ENCODE peak calls at places on chromosome 10, in eight cellular contexts. B, V, U, N, J, Y, C and Z are unnamed samples.

GRCh38 chr10:100148353-100149211 is 37.2 kb downstream of the ERLIN1 start:
- DNase-seq in B (no peak), V (no peak), U (peak), N (no peak), J (no peak), Y (no peak), C (peak), Z (no peak)

GRCh38 chr10:24849537-24850299 is 102.7 kb downstream of the PRTFDC1 start:
- DNase-seq in B (no peak), V (peak), U (no peak), N (no peak), J (no peak), Y (no peak), C (no peak), Z (no peak)

GRCh38 chr10:7184660-7185366 is 226.0 kb downstream of the SFMBT2 start:
- DNase-seq in B (no peak), V (no peak), U (no peak), N (no peak), J (no peak), Y (no peak), C (peak), Z (no peak)

GRCh38 chr10:75021851-75022250 is 89.6 kb upstream of the SAMD8 start:
- DNase-seq in B (no peak), V (no peak), U (no peak), N (no peak), J (no peak), Y (no peak), C (no peak), Z (no peak)

GRCh38 chr10:81018898-81019890 is 481.5 kb downstream of the SH2D4B start:
- DNase-seq in B (no peak), V (peak), U (peak), N (peak), J (no peak), Y (no peak), C (peak), Z (no peak)

GRCh38 chr10:120121768-120122167 is 229.2 kb downstream of the SEC23IP start:
- DNase-seq in B (no peak), V (no peak), U (no peak), N (no peak), J (no peak), Y (no peak), C (no peak), Z (no peak)

GRCh38 chr10:18279202-18279601 is 139.0 kb downstream of the CACNB2 start:
- DNase-seq in B (no peak), V (no peak), U (no peak), N (no peak), J (no peak), Y (no peak), C (no peak), Z (no peak)

GRCh38 chr10:52615756-52616419 is 156.7 kb downstream of the MBL2 start:
- DNase-seq in B (no peak), V (no peak), U (no peak), N (no peak), J (no peak), Y (no peak), C (no peak), Z (no peak)

GRCh38 chr10:66365686-66366085 is 560.1 kb upstream of the LRRTM3 start:
- DNase-seq in B (no peak), V (peak), U (no peak), N (no peak), J (no peak), Y (no peak), C (no peak), Z (no peak)

GRCh38 chr10:36608251-36608650 is 517.1 kb upstream of the ANKRD30A start:
- DNase-seq in B (peak), V (peak), U (no peak), N (no peak), J (no peak), Y (no peak), C (no peak), Z (no peak)

GRCh38 chr10:98367626-98368451 is 47.1 kb downstream of the PYROXD2 start:
- DNase-seq in B (no peak), V (no peak), U (no peak), N (no peak), J (no peak), Y (no peak), C (no peak), Z (no peak)

GRCh38 chr10:24208661-24209420 is at the start of gene KIAA1217:
- DNase-seq in B (no peak), V (no peak), U (no peak), N (peak), J (peak), Y (no peak), C (no peak), Z (peak)

GRCh38 chr10:129744134-129744895 is 219.8 kb downstream of the EBF3 start:
- DNase-seq in B (no peak), V (no peak), U (no peak), N (peak), J (peak), Y (no peak), C (no peak), Z (no peak)

GRCh38 chr10:93995598-93996271 is 2.0 kb downstream of the PLCE1 start:
- DNase-seq in B (no peak), V (peak), U (no peak), N (no peak), J (no peak), Y (no peak), C (no peak), Z (no peak)

GRCh38 chr10:115624448-115624847 is 531.3 kb downstream of the ATRNL1 start:
- DNase-seq in B (no peak), V (no peak), U (no peak), N (no peak), J (no peak), Y (no peak), C (no peak), Z (no peak)

GRCh38 chr10:93746844-93747284 is 10.9 kb upstream of the LGI1 start:
- DNase-seq in B (peak), V (peak), U (peak), N (no peak), J (no peak), Y (no peak), C (no peak), Z (no peak)

GRCh38 chr10:47330804-47331203 is 8.6 kb downstream of the GDF2 start:
- DNase-seq in B (no peak), V (no peak), U (no peak), N (peak), J (peak), Y (no peak), C (no peak), Z (no peak)

GRCh38 chr10:7121154-7121797 is 289.6 kb downstream of the SFMBT2 start:
- DNase-seq in B (no peak), V (peak), U (peak), N (no peak), J (peak), Y (no peak), C (peak), Z (peak)

GRCh38 chr10:33822774-33823173 is 488.3 kb upstream of the NRP1 start:
- DNase-seq in B (no peak), V (no peak), U (no peak), N (no peak), J (no peak), Y (no peak), C (no peak), Z (no peak)

GRCh38 chr10:102604379-102604960 is 39.8 kb upstream of the TRIM8 start:
- DNase-seq in B (no peak), V (peak), U (no peak), N (no peak), J (no peak), Y (no peak), C (no peak), Z (no peak)

GRCh38 chr10:8073696-8074416 is 19.4 kb downstream of the GATA3 start:
- DNase-seq in B (no peak), V (no peak), U (no peak), N (no peak), J (no peak), Y (no peak), C (no peak), Z (no peak)

GRCh38 chr10:93954726-93955363 is 38.9 kb upstream of the PLCE1 start:
- DNase-seq in B (no peak), V (no peak), U (no peak), N (no peak), J (no peak), Y (no peak), C (no peak), Z (no peak)

GRCh38 chr10:35912615-35913170 is 270.6 kb upstream of the FZD8 start:
- DNase-seq in B (no peak), V (no peak), U (no peak), N (no peak), J (no peak), Y (no peak), C (no peak), Z (no peak)

GRCh38 chr10:11165591-11166543 is 148.2 kb downstream of the CELF2 start:
- DNase-seq in B (no peak), V (no peak), U (peak), N (peak), J (peak), Y (peak), C (peak), Z (peak)

GRCh38 chr10:21334891-21335696 is 190.4 kb downstream of the SKIDA1 start:
- DNase-seq in B (peak), V (peak), U (no peak), N (no peak), J (no peak), Y (no peak), C (no peak), Z (no peak)

GRCh38 chr10:9786576-9786975 is 1231.1 kb upstream of the CELF2 start:
- DNase-seq in B (no peak), V (peak), U (no peak), N (no peak), J (no peak), Y (no peak), C (no peak), Z (no peak)

GRCh38 chr10:132431537-132432175 is 34.7 kb downstream of the PWWP2B start:
- DNase-seq in B (no peak), V (no peak), U (no peak), N (peak), J (no peak), Y (no peak), C (no peak), Z (no peak)

GRCh38 chr10:125559210-125559609 is 123.8 kb downstream of the TEX36 start:
- DNase-seq in B (no peak), V (no peak), U (no peak), N (no peak), J (no peak), Y (no peak), C (no peak), Z (no peak)

GRCh38 chr10:132363921-132364593 is 32.1 kb downstream of the LRRC27 start:
- DNase-seq in B (peak), V (peak), U (no peak), N (no peak), J (peak), Y (no peak), C (peak), Z (peak)

GRCh38 chr10:96626795-96627194 is 40.0 kb upstream of the TM9SF3 start:
- DNase-seq in B (no peak), V (no peak), U (no peak), N (no peak), J (no peak), Y (no peak), C (no peak), Z (no peak)
- TF ChIP-seq CTCF in B (no peak), V (peak), U (peak), N (no peak), J (no peak), Y (no peak), C (peak), Z (no peak)

DNA sequence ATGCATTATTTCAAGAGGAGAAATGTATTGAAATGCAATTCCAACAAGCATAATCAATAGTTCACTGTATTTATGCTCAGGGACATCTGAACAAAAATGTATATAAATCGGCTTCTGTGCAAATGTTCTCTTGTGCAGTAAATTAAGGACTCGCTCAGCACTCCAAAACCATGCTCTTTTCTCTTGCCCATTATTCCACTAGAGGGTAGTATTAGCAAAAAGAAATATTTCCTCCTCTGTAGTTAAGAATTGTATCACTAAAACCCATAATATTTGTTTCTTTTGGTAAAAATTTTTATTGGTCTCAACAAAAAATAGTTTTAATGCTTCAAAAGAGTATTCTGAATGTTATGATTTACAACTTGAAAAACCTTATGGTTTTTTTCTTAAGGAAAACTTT is 803.1 kb downstream of the PCDH15 start:
- DNase-seq in B (no peak), V (no peak), U (no peak), N (no peak), J (no peak), Y (no peak), C (no peak), Z (no peak)
- TF ChIP-seq CTCF in B (no peak), V (peak), U (peak), N (peak), J (peak), Y (peak), C (peak), Z (no peak)

DNA sequence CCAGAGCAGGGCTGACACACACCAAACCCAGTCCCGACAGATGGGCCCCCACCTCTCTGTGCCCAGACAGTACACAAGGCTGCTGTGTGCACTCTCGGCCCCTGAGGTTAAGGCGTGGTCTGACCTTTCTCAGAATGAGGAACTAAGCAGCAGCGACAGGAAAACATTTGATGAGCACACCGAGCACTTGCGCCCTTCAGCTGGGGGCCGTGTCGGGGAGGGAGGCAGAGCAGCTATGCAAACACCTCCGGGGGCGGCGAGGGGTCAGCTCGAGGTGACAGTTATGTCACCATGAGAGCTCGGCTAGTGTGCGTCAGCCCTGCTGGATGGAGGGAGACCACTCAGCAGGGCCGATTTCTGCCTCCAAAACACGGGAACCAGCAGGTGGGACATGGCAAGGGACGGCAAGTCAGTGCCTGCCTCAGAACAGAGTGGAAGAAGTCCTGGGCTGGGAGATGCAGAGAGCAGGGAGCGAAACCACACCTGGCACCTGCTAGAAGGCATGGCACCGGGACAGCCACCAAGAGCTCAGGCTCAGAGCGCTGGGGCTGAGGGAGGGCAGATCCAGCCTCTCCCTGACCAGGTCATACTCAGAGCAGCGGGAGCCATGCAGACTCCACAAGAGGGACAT is 57.4 kb downstream of the CHST15 start:
- DNase-seq in B (no peak), V (no peak), U (peak), N (peak), J (peak), Y (no peak), C (peak), Z (peak)
- TF ChIP-seq CTCF in B (no peak), V (no peak), U (no peak), N (no peak), J (no peak), Y (no peak), C (peak), Z (no peak)

GRCh38 chr10:70523044-70523443 is 44.5 kb downstream of the PALD1 start:
- DNase-seq in B (no peak), V (no peak), U (no peak), N (no peak), J (no peak), Y (no peak), C (no peak), Z (no peak)
- TF ChIP-seq CTCF in B (no peak), V (no peak), U (no peak), N (no peak), J (no peak), Y (no peak), C (no peak), Z (no peak)

GRCh38 chr10:14439451-14440259 is 108.9 kb upstream of the FRMD4A start:
- DNase-seq in B (no peak), V (no peak), U (peak), N (no peak), J (no peak), Y (no peak), C (no peak), Z (no peak)
- TF ChIP-seq CTCF in B (no peak), V (no peak), U (no peak), N (no peak), J (no peak), Y (no peak), C (no peak), Z (no peak)

DNA sequence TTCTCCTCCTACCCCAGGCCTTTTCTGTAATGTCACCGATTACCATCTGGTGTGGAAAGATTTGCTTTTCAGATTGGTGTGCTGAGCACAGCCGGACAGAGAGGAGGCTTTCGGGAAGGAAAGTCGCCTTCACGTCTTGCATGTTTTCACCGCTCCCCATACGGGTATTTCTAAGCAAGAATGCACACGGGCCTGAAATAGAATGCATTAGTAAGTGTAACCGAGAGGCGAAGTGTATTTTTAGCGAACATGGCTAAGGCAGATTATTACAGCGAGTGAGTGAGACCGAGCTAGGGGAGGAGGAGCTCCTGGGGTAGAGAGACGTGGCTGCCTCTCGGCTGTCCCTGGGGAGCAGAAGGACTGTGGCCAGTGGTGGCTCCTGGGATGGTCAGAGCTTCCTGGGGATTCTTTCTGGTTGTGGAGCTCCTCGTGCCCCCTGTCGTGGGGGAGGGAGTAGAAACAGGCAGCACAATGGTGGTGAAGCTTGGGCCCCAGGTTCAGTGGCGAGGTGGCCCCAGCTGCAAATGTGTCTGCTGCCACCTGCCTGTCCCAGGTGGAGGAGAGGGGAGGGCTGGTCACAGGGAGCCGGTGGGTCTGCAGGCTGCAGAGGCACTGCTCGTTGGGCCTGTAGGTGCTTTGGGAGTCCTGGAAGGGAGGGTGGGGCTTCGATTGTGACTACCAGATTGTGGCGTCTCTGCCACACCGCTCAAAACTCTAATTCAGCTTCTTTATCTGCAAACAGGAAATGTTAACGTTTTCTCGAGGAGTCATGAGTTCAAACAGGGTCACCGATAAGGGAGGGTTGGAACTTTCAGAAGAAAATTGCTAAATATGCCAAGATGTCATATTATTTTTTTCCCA is 135.8 kb downstream of the CAMK1D start:
- DNase-seq in B (no peak), V (no peak), U (peak), N (no peak), J (no peak), Y (no peak), C (peak), Z (no peak)
- TF ChIP-seq CTCF in B (no peak), V (no peak), U (peak), N (no peak), J (no peak), Y (no peak), C (peak), Z (no peak)